ENCODE peak calls at places on chromosomes 4 and X, in five cellular contexts. J is GM12878, L is K562, R is HepG2, H is H1. W is an unnamed sample.

GRCh38 chr4:113760094-113760851 is 1.3 kb downstream of the CAMK2D start:
- DNase-seq in J (no peak), L (no peak), R (no peak), H (no peak), W (no peak)

GRCh38 chrX:110003167-110004156 is 548 bp downstream of the TMEM164 start:
- DNase-seq in J (no peak), L (peak), R (no peak), H (no peak), W (peak)

GRCh38 chrX:151790421-151791160 is 56.0 kb downstream of the CNGA2 start:
- DNase-seq in J (no peak), L (no peak), R (no peak), H (no peak), W (no peak)

GRCh38 chr4:141587897-141588296 is 48.5 kb upstream of the IL15 start:
- DNase-seq in J (no peak), L (no peak), R (no peak), H (no peak), W (no peak)

GRCh38 chr4:5635826-5636196 is 72.5 kb downstream of the EVC2 start:
- DNase-seq in J (no peak), L (no peak), R (no peak), H (no peak), W (no peak)

GRCh38 chr4:102527695-102528094 is 26.5 kb downstream of the NFKB1 start:
- DNase-seq in J (no peak), L (no peak), R (no peak), H (no peak), W (no peak)

GRCh38 chr4:3416821-3417221 is 24.9 kb upstream of the HGFAC start:
- DNase-seq in J (no peak), L (no peak), R (no peak), H (no peak), W (no peak)

GRCh38 chr4:72076562-72076961 is 44.8 kb downstream of the NPFFR2 start:
- DNase-seq in J (no peak), L (no peak), R (no peak), H (no peak), W (no peak)

GRCh38 chr4:2667428-2667827 is 88.7 kb downstream of the TNIP2 start:
- DNase-seq in J (no peak), L (no peak), R (no peak), H (no peak), W (no peak)

GRCh38 chr4:128570380-128570779 is 239.1 kb upstream of the JADE1 start:
- DNase-seq in J (no peak), L (no peak), R (no peak), H (no peak), W (no peak)

GRCh38 chr4:111718763-111719537 is 426.3 kb upstream of the FAM241A start:
- DNase-seq in J (no peak), L (no peak), R (no peak), H (no peak), W (no peak)

GRCh38 chr4:124736526-124736925 is 24.0 kb upstream of the ANKRD50 start:
- DNase-seq in J (no peak), L (no peak), R (no peak), H (no peak), W (no peak)

GRCh38 chrX:17595456-17596035 is 141.7 kb upstream of the SCML1 start:
- DNase-seq in J (no peak), L (no peak), R (no peak), H (no peak), W (no peak)

GRCh38 chr4:20195071-20195885 is 56.4 kb upstream of the SLIT2 start:
- DNase-seq in J (no peak), L (no peak), R (no peak), H (no peak), W (no peak)

GRCh38 chrX:39896951-39897740 is 200.6 kb downstream of the BCOR start:
- DNase-seq in J (no peak), L (peak), R (peak), H (peak), W (no peak)

GRCh38 chr4:169009281-169010124 is 552 bp downstream of the CBR4 start:
- DNase-seq in J (no peak), L (peak), R (peak), H (peak), W (no peak)
- TF ChIP-seq USF2 in J (no peak), L (no peak), R (no peak), H (no peak), W (no peak)

GRCh38 chr4:87541956-87542709 is 13.0 kb upstream of the SPARCL1 start:
- DNase-seq in J (no peak), L (no peak), R (no peak), H (no peak), W (no peak)
- TF ChIP-seq YY1 in J (no peak), L (no peak), R (no peak), H (no peak), W (no peak)

DNA sequence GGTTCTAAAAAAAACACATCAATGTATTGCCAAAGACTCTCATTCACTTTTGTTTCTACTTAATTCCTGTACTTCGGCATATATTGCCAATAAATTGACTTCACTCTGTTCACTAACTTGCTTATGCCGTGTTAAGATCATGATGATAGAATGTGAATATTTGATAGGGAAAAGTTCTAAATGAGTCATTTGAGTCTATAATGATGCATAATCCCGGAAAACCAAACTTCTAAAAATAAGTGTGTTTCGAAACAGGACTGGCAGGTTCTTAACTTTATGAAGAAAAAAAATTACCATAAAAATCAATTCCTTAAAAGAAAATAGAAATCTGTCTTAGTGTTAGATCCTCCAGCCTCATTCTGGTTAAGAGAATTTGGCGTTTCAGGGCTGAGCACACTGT is 387.5 kb upstream of the FTHL17 start:
- DNase-seq in J (no peak), L (no peak), R (no peak), H (no peak), W (no peak)
- TF ChIP-seq USF2 in J (no peak), L (no peak), R (no peak), H (no peak), W (no peak)

DNA sequence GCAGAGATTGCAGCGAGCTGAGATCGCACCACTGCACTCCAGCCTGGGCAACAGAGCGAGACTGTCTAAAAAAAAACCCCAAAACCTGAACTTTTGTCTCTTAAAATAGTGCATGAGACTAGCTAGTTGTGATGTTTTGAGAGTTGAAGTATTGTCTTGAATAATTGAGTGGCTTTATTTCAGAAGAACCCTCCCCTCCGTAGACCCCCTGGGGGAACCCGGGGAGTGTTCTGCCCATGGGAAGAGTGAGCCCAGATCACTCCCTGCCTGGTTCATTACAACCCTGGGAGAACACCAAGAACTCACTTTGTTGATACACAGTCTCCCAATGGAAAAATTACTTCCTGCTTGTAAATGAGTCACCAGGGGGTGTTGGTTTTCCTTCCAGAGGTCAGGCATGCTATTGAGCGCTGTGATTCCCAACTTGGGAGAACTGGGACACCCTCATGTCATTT is 65.3 kb upstream of the SHISA3 start:
- DNase-seq in J (no peak), L (no peak), R (no peak), H (no peak), W (no peak)
- TF ChIP-seq YY1 in J (no peak), L (no peak), R (no peak), H (no peak), W (no peak)

DNA sequence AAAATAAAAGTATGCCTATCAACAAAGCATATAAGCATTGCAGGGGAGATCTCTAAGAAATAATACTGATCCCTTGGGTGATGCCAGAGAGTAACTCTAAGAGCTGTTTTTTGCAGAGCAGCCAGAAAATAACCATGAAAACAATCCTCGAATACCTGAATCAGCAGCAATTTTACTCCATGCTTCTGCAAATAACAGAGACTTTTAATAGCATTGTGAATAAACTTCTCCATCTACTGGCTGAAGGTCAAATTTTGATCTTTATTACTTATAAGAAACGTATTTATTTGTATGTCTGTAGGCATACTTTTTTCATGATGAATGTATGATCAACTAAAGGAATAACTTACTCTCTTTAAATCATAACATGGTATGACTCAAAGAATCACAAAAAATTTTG is 334.5 kb downstream of the GALNTL6 start:
- DNase-seq in J (no peak), L (no peak), R (no peak), H (no peak), W (no peak)
- TF ChIP-seq USF2 in J (no peak), L (no peak), R (no peak), H (no peak), W (no peak)

W was measured in SK-N-SH.